ENCODE peak calls at places on chromosomes 16 and 17, in six cellular contexts. U, O, L, P, Y and H are unnamed samples.
A peak's percentile ranks its signal among the peaks of the same experiment; 100 is the strongest.

GRCh38 chr17:41785091-41785875 is 1.2 kb downstream of the JUP start:
- DNase-seq in P (peak; percentile 76), L (no peak), U (peak; percentile 62), Y (peak; percentile 83), O (no peak), H (peak; percentile 43)

GRCh38 chr16:17346774-17347569 is 123.8 kb downstream of the XYLT1 start:
- DNase-seq in L (no peak), U (no peak), Y (no peak), O (no peak), P (no peak), H (peak; percentile 47)

GRCh38 chr16:10741844-10742243 is 1.8 kb upstream of the NUBP1 start:
- DNase-seq in Y (no peak), U (peak; percentile 87), L (no peak), P (peak; percentile 79), O (no peak), H (peak; percentile 39)

GRCh38 chr17:59695943-59696681 is 11.1 kb downstream of the PTRH2 start:
- DNase-seq in U (no peak), O (no peak), P (no peak), Y (no peak), L (no peak), H (no peak)

GRCh38 chr16:59021751-59022150 is 287.6 kb upstream of the GOT2 start:
- DNase-seq in L (no peak), Y (no peak), U (no peak), O (no peak), P (no peak), H (no peak)

GRCh38 chr17:80872999-80873951 is 118.4 kb upstream of the CHMP6 start:
- DNase-seq in O (no peak), U (peak; percentile 55), P (peak; percentile 62), L (no peak), Y (no peak), H (no peak)

GRCh38 chr16:49597796-49598195 is 224.2 kb downstream of the C16orf78 start:
- DNase-seq in O (peak; percentile 16), L (no peak), Y (no peak), P (no peak), U (no peak), H (no peak)

GRCh38 chr16:50208460-50208931 is 55.4 kb downstream of the TENT4B start:
- DNase-seq in O (no peak), Y (peak; percentile 85), U (no peak), P (no peak), L (no peak), H (peak; percentile 31)

GRCh38 chr16:47052666-47053640 is 79.5 kb upstream of the DNAJA2 start:
- DNase-seq in O (no peak), Y (no peak), P (no peak), U (no peak), L (no peak), H (no peak)

GRCh38 chr17:80476877-80477646 is 655 bp upstream of the NPTX1 start:
- DNase-seq in O (no peak), L (no peak), P (no peak), Y (no peak), U (no peak), H (no peak)

GRCh38 chr16:17460890-17461289 is 9.9 kb downstream of the XYLT1 start:
- DNase-seq in L (no peak), P (no peak), O (no peak), U (no peak), Y (no peak), H (no peak)

GRCh38 chr16:28298511-28298878 is 6.2 kb downstream of the SBK1 start:
- DNase-seq in U (no peak), Y (no peak), L (no peak), O (no peak), P (no peak), H (no peak)

GRCh38 chr17:29143894-29144293 is 36.3 kb downstream of the MYO18A start:
- DNase-seq in P (no peak), O (no peak), L (no peak), U (no peak), Y (no peak), H (peak; percentile 65)

GRCh38 chr16:89922477-89922883 is 662 bp upstream of the TUBB3 start:
- DNase-seq in Y (peak; percentile 88), O (peak; percentile 93), U (peak; percentile 81), L (peak; percentile 48), P (peak; percentile 90), H (no peak)

GRCh38 chr17:8393470-8394231 is 4.0 kb downstream of the RNF222 start:
- DNase-seq in L (peak; percentile 66), U (no peak), P (no peak), O (no peak), Y (no peak), H (peak; percentile 57)

GRCh38 chr16:61891460-61891859 is 144.8 kb downstream of the CDH8 start:
- DNase-seq in L (no peak), O (no peak), U (no peak), Y (no peak), P (no peak), H (no peak)

GRCh38 chr17:32482568-32483320 is 4.0 kb upstream of the CDK5R1 start:
- DNase-seq in U (no peak), P (no peak), O (peak; percentile 52), Y (no peak), L (no peak), H (no peak)

GRCh38 chr16:60720060-60720459 is 1316.2 kb downstream of the CDH8 start:
- DNase-seq in L (no peak), Y (no peak), U (no peak), P (no peak), O (no peak), H (no peak)

GRCh38 chr16:60717808-60718207 is 1318.4 kb downstream of the CDH8 start:
- DNase-seq in Y (no peak), U (no peak), P (no peak), L (no peak), O (no peak), H (no peak)
- H3K4me1 ChIP-seq in Y (no peaks in the 10 kb centered on the region), U (no peaks in the 10 kb centered on the region), P (no peaks in the 10 kb centered on the region), L (no peaks in the 10 kb centered on the region), O (no peaks in the 10 kb centered on the region), H (no peaks in the 10 kb centered on the region)

GRCh38 chr16:85027349-85027967 is at the start of gene KIAA0513:
- DNase-seq in L (peak; percentile 98), O (peak; percentile 92), U (peak; percentile 95), P (peak; percentile 98), Y (peak; percentile 94), H (peak; percentile 95)

GRCh38 chr16:85029981-85030381 is 2.4 kb downstream of the KIAA0513 start:
- DNase-seq in O (no peak), P (no peak), U (peak; percentile 44), L (no peak), Y (no peak), H (no peak)

GRCh38 chr16:85027968-85028637 is 508 bp downstream of the KIAA0513 start:
- DNase-seq in U (no peak), O (no peak), Y (no peak), P (no peak), L (peak; percentile 55), H (no peak)

GRCh38 chr16:85028638-85029412 is 1.2 kb downstream of the KIAA0513 start:
- DNase-seq in L (peak; percentile 74), O (no peak), Y (peak; percentile 84), U (peak; percentile 55), P (peak; percentile 72), H (peak; percentile 70)

GRCh38 chr16:85029413-85029794 is 1.8 kb downstream of the KIAA0513 start:
- DNase-seq in L (peak; percentile 62), U (no peak), P (no peak), Y (no peak), O (no peak), H (no peak)
- H3K4me1 ChIP-seq in L (peaks cover 31% of the 10 kb centered on the region), U (peaks cover 32% of the 10 kb centered on the region), P (peaks cover 2% of the 10 kb centered on the region), Y (peaks cover 24% of the 10 kb centered on the region), O (no peaks in the 10 kb centered on the region), H (peaks cover 5% of the 10 kb centered on the region)

GRCh38 chr17:73013299-73013698 is 79.2 kb downstream of the SLC39A11 start:
- DNase-seq in Y (no peak), L (no peak), O (no peak), U (no peak), P (no peak), H (no peak)
- H3K4me1 ChIP-seq in Y (peaks cover 9% of the 10 kb centered on the region), L (peaks cover 8% of the 10 kb centered on the region), O (no peaks in the 10 kb centered on the region), U (no peaks in the 10 kb centered on the region), P (no peaks in the 10 kb centered on the region), H (no peaks in the 10 kb centered on the region)

GRCh38 chr16:67460168-67460567 is 20.8 kb downstream of the ATP6V0D1 start:
- DNase-seq in Y (no peak), U (no peak), O (no peak), L (no peak), P (peak; percentile 47), H (peak; percentile 58)
- H3K4me1 ChIP-seq in Y (peaks cover 13% of the 10 kb centered on the region), U (peaks cover 98% of the 10 kb centered on the region), O (no peaks in the 10 kb centered on the region), L (no peaks in the 10 kb centered on the region), P (peaks cover 37% of the 10 kb centered on the region), H (peaks cover 10% of the 10 kb centered on the region)

DNA sequence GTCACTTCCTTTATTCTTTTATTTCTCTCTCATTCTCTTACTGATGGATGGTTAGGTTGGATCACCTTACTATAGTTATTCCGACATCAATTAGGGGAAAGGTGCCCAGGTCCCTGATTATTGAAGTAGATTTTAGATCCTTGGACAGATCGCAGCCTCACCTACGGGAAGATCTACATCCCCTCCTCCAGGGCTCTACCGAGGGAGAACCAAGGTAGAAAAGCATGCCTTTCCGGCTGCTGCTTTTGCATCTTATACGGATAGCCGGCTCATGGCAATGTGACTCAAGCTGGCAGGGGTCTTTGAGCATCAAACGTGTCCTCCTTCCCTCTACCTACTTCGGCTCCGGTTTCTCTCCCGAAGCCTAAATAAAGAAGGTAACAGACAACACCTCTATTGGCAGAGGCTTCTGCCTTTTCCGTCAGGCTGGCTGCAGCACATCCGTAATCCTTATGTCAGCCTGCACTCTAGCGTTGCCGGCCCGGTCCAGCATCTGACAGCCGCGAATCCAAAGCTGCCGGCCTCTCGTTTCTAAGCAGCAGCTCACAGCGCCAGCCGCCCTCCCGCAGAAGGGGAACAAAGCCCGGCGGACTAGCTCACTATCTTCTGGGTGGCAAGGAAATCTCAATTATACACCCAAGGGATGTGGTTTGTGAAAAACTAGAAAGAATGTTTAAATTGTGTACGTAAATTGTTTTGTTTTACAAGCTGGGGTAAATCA is 46.9 kb downstream of the IRX6 start:
- DNase-seq in L (no peak), O (peak; percentile 84), U (peak; percentile 86), P (peak; percentile 86), Y (no peak), H (peak; percentile 1)
- H3K4me1 ChIP-seq in L (no peaks in the 10 kb centered on the region), O (no peaks in the 10 kb centered on the region), U (peaks cover 41% of the 10 kb centered on the region), P (no peaks in the 10 kb centered on the region), Y (no peaks in the 10 kb centered on the region), H (no peaks in the 10 kb centered on the region)

GRCh38 chr16:3575491-3575890 is 1.7 kb downstream of the NLRC3 start:
- DNase-seq in U (no peak), P (no peak), L (no peak), Y (no peak), O (no peak), H (no peak)
- H3K4me1 ChIP-seq in U (no peaks in the 10 kb centered on the region), P (no peaks in the 10 kb centered on the region), L (peaks cover 53% of the 10 kb centered on the region), Y (peaks cover 10% of the 10 kb centered on the region), O (no peaks in the 10 kb centered on the region), H (no peaks in the 10 kb centered on the region)

GRCh38 chr17:44536090-44536960 is 21.0 kb upstream of the FZD2 start:
- DNase-seq in U (peak; percentile 30), P (peak; percentile 68), L (no peak), Y (peak; percentile 56), O (no peak), H (no peak)
- H3K4me1 ChIP-seq in U (peaks cover 9% of the 10 kb centered on the region), P (no peaks in the 10 kb centered on the region), L (peaks cover 8% of the 10 kb centered on the region), Y (peaks cover 6% of the 10 kb centered on the region), O (no peaks in the 10 kb centered on the region), H (no peaks in the 10 kb centered on the region)

DNA sequence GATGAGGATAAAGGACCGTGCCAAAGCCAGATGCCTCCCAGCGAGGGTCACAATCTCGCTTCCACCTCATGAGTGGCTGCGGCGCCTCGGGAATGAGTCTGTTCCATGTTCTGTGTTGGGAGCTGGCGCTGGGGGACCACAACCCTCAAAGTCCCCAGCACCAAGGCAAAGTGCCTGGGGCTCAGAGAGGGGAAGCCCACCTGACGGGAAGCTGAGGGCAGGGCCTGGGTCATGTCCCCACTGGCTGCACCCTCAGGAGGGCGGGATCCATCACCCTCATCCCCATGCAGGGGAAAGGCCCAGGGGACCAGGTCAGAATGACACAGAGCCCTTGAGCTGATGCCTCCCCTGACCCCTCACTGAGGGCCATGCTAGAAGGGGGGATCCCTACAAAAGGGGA is 151.4 kb upstream of the PLCG2 start:
- DNase-seq in O (no peak), L (no peak), U (no peak), P (no peak), Y (no peak), H (no peak)
- H3K4me1 ChIP-seq in O (no peaks in the 10 kb centered on the region), L (peaks cover 7% of the 10 kb centered on the region), U (peaks cover 13% of the 10 kb centered on the region), P (peaks cover 11% of the 10 kb centered on the region), Y (peaks cover 35% of the 10 kb centered on the region), H (peaks cover 1% of the 10 kb centered on the region)